ENCODE peak calls at places on chromosomes 6 and 20, in four cellular contexts. I, F, Y and V are unnamed samples.
A peak's percentile ranks its signal among the peaks of the same experiment; 100 is the strongest.

GRCh38 chr6:20943036-20943627 is 408.9 kb downstream of the CDKAL1 start:
- DNase-seq in I (no peak), F (no peak), Y (no peak), V (no peak)

GRCh38 chr6:18674346-18674745 is 287.2 kb downstream of the RNF144B start:
- DNase-seq in I (no peak), Y (no peak), F (no peak), V (no peak)

GRCh38 chr6:140360651-140361050 is 986.2 kb upstream of the CITED2 start:
- DNase-seq in I (no peak), F (no peak), Y (no peak), V (no peak)

GRCh38 chr6:129890701-129891100 is 29.6 kb upstream of the TMEM244 start:
- DNase-seq in F (no peak), Y (no peak), I (no peak), V (no peak)

GRCh38 chr6:37283786-37284185 is 25.8 kb upstream of the TMEM217 start:
- DNase-seq in F (no peak), Y (no peak), I (no peak), V (no peak)

GRCh38 chr20:32898721-32899120 is 40.0 kb downstream of the EFCAB8 start:
- DNase-seq in Y (no peak), F (no peak), I (no peak), V (no peak)

GRCh38 chr6:151963001-151963400 is 155.5 kb downstream of the ESR1 start:
- DNase-seq in Y (no peak), F (no peak), I (no peak), V (no peak)

GRCh38 chr20:57205625-57206219 is 60.7 kb downstream of the BMP7 start:
- DNase-seq in Y (no peak), I (no peak), F (no peak), V (no peak)

GRCh38 chr6:166852484-166852975 is 103.8 kb downstream of the RNASET2 start:
- DNase-seq in I (no peak), Y (no peak), F (no peak), V (no peak)

GRCh38 chr6:166704171-166704570 is 77.1 kb upstream of the RPS6KA2 start:
- DNase-seq in F (no peak), Y (no peak), I (no peak), V (no peak)

GRCh38 chr20:47493175-47493953 is 8.3 kb upstream of the NCOA3 start:
- DNase-seq in F (no peak), I (peak; percentile 53), Y (peak; percentile 93), V (no peak)

GRCh38 chr6:139539852-139540251 is 165.4 kb upstream of the CITED2 start:
- DNase-seq in Y (peak; percentile 52), F (no peak), I (no peak), V (peak; percentile 16)

GRCh38 chr6:124823240-124824105 is 138.8 kb upstream of the RNF217 start:
- DNase-seq in I (no peak), F (no peak), Y (peak; percentile 3), V (no peak)

GRCh38 chr6:138464085-138464484 is 35.2 kb downstream of the NHSL1 start:
- DNase-seq in F (no peak), Y (no peak), I (no peak), V (no peak)

GRCh38 chr20:17910828-17911294 is 57.7 kb downstream of the SNX5 start:
- DNase-seq in F (no peak), I (peak; percentile 20), Y (no peak), V (no peak)

GRCh38 chr20:63116412-63117106 is 99.4 kb downstream of the YTHDF1 start:
- DNase-seq in Y (no peak), I (peak; percentile 80), F (no peak), V (peak; percentile 76)

GRCh38 chr20:43543138-43543537 is 15.7 kb upstream of the SGK2 start:
- DNase-seq in I (no peak), Y (no peak), F (no peak), V (no peak)

GRCh38 chr20:45088247-45088646 is 12.7 kb downstream of the KCNS1 start:
- DNase-seq in I (no peak), Y (no peak), F (no peak), V (no peak)

DNA sequence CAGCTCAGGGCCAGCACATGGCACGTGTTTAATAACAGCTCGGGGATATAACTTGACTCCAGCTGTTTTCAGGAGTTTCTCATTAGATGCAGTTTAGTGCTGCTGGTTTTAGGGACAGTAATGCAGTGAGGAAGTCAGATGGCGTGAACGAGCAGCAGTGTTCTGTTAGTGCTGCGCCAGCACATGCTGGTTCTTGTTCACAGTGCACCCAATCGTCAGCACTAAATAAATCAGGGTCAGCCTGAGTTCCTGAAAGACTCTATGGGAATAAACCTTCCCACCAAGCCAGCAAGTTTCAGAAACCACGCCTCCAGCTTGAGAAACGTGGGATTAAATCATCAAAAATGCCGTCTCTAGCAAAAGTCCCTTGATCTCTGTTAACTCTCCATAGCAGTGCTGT is 235.9 kb upstream of the SUPT3H start:
- DNase-seq in Y (no peak), F (no peak), I (no peak), V (no peak)
- TF ChIP-seq TCF7 in Y (no peak), F (no peak), I (no peak), V (no peak)

GRCh38 chr6:57242505-57242904 is 20.4 kb upstream of the RAB23 start:
- DNase-seq in Y (peak; percentile 40), F (no peak), I (no peak), V (no peak)
- TF ChIP-seq ESRRA in Y (no peak), F (no peak), I (no peak), V (no peak)

DNA sequence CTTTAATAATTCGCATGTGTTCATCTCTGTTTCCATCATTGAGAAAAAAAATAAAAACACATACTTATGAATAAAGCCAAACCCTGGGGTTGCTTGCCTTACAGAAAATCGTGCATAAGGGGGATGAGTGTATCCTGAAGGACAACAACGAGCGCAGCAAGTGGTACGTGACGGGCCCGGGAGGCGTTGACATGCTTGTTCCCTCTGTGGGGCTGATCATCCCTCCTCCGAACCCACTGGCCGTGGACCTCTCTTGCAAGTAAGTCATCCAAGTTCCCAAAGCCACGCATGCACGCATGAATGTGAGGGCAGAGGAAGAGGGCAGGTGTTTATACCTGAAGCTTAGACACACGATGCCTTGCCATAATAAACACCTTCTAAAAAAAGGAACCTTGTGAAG is 20.9 kb upstream of the SNRNP48 start:
- DNase-seq in Y (no peak), I (no peak), F (no peak), V (no peak)
- TF ChIP-seq TCF7 in Y (no peak), I (no peak), F (no peak), V (no peak)

DNA sequence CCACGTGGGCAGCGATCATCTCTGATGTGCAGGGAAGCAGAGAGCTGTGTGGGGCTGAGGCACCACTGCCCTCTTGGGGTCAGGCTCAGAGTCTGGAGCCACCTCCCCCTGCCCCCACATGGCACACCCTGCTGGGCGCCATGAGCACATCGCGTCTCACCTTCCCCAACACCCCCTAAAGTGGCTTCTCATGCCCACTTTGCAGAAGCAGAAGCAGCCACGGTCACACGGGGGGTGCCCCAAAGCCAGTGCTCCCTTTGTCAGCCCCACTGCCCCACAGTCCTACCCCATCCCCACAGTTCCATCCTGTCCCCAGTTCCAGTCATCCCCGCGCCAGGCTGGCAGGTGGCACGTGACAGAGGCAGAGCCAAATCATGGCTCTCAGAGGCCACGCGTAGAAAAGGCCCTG is 19.5 kb downstream of the SDCBP2 start:
- DNase-seq in F (no peak), I (no peak), Y (no peak), V (peak; percentile 29)
- TF ChIP-seq ESRRA in F (no peak), I (no peak), Y (no peak), V (no peak)

GRCh38 chr6:84882768-84883766 is 118.7 kb upstream of the TBX18 start:
- DNase-seq in I (no peak), Y (no peak), F (no peak), V (no peak)
- TF ChIP-seq TCF7 in I (no peak), Y (no peak), F (no peak), V (no peak)

DNA sequence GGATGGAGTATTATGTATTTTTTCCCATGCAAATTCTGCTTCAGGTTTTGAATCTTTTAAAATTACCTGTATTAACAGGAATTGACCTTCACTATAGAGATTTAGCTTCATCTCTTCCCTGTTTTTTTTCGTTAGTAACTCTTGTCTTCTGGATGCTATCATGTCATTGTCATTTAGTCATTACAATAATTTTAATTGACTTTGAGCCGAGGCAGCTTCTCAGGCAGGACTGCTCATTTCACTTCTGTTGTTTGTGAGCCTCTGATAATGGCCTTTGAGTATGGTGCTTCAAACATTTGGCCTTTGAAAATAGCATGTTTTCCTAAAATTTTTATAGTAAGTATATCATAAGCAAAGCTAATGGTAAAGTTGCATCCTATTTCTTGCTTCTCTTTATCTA is 375.1 kb upstream of the MMS22L start:
- DNase-seq in I (no peak), Y (no peak), F (no peak), V (no peak)
- TF ChIP-seq ESRRA in I (no peak), Y (no peak), F (no peak), V (no peak)

DNA sequence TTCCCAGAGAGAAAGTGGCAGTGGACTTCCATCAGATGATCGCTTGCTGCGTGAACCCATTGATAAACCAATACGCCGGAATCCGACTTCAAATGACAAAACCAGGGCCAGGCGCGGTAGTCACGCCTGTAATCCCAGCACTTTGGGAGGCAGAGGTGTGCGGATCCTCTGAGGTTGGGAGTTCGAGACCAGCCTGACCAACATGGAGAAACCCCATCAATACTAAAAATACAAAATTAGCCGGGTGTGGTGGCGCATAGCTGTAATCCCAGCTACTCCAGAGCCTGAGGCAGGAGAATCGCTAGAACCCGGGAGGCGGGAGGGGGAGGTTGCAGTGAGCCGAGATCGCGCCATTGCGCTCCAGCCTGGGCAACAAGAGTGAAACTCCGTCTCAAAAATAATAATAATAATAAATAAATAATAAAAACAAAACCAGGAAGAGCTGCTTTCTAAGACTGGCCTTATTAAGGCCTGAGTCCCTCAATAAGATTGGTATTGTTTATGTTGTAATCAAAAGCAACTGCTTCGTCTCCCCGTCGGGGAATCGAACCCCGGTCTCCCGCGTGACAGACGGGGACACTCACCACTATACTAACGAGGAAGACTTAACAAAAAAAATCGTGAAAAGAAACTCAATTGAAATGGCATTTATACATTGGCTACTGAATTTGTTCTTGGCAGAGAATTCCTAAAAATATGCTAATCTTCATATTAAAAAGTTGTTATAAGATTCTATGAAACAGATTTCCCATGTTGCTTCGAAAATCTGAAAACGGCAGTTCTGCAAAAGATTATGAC is 110.2 kb upstream of the ZNF184 start:
- DNase-seq in F (no peak), Y (peak; percentile 65), I (peak; percentile 56), V (peak; percentile 76)
- TF ChIP-seq TCF7 in F (no peak), Y (no peak), I (no peak), V (no peak)